ENCODE peak calls at places on chromosomes 6 and 20, in nine cellular contexts. A, C, Y, K, J, T, V, L and B are unnamed samples.

GRCh38 chr6:37640776-37641395 is 56.8 kb downstream of the MDGA1 start:
- DNase-seq in C (no peak), A (no peak), T (no peak), L (no peak), Y (no peak), V (no peak), J (no peak), K (no peak), B (no peak)

GRCh38 chr20:5002077-5002413 is 735 bp upstream of the SLC23A2 start:
- DNase-seq in C (no peak), K (no peak), J (no peak), A (no peak), L (no peak), T (no peak), V (no peak), Y (no peak), B (no peak)

GRCh38 chr6:34817337-34817910 is 25.5 kb downstream of the BLTP3A start:
- DNase-seq in T (no peak), L (no peak), C (no peak), Y (no peak), A (no peak), K (no peak), J (no peak), V (no peak), B (no peak)

GRCh38 chr20:35615667-35616464 is at the start of gene SPAG4:
- DNase-seq in Y (peak; percentile 98), C (peak; percentile 98), A (peak; percentile 99), J (peak; percentile 88), T (no peak), K (peak; percentile 100), L (peak; percentile 80), V (no peak), B (peak; percentile 99)

GRCh38 chr20:37360515-37361115 is 14.7 kb downstream of the SRC start:
- DNase-seq in K (no peak), L (no peak), V (no peak), T (no peak), Y (no peak), A (no peak), C (no peak), J (no peak), B (peak; percentile 32)

GRCh38 chr20:34165246-34165645 is 53.2 kb upstream of the EIF2S2 start:
- DNase-seq in C (no peak), J (no peak), K (no peak), V (no peak), Y (no peak), T (no peak), L (no peak), A (no peak), B (no peak)

GRCh38 chr20:58855506-58856314 is 3.2 kb downstream of the GNAS start:
- DNase-seq in T (no peak), A (no peak), Y (no peak), J (no peak), V (no peak), K (no peak), L (no peak), C (no peak), B (no peak)

GRCh38 chr6:77474973-77475372 is 11.7 kb upstream of the HTR1B start:
- DNase-seq in J (no peak), C (no peak), V (no peak), Y (no peak), A (no peak), K (no peak), T (no peak), L (no peak), B (no peak)

GRCh38 chr6:127463056-127463455 is 3.9 kb upstream of the KIAA0408 start:
- DNase-seq in A (no peak), Y (no peak), C (no peak), V (no peak), K (no peak), T (no peak), L (no peak), J (no peak), B (no peak)

GRCh38 chr20:36320261-36320897 is 14.2 kb downstream of the DLGAP4 start:
- DNase-seq in L (no peak), C (no peak), A (no peak), J (no peak), V (no peak), Y (no peak), T (no peak), K (no peak), B (no peak)

GRCh38 chr6:149474108-149474935 is 10.5 kb downstream of the ZC3H12D start:
- DNase-seq in A (no peak), V (no peak), C (no peak), K (peak; percentile 60), L (no peak), J (no peak), T (no peak), Y (no peak), B (no peak)

GRCh38 chr20:64121586-64121985 is 14.2 kb upstream of the NPBWR2 start:
- DNase-seq in V (no peak), T (no peak), K (no peak), J (no peak), A (no peak), Y (no peak), C (no peak), L (peak; percentile 14), B (peak; percentile 36)

GRCh38 chr6:43915213-43915869 is 145.3 kb downstream of the VEGFA start:
- DNase-seq in V (no peak), Y (no peak), J (no peak), K (no peak), L (no peak), T (no peak), A (no peak), C (no peak), B (no peak)

GRCh38 chr6:53896237-53896636 is 101.4 kb downstream of the LRRC1 start:
- DNase-seq in J (no peak), Y (no peak), T (no peak), A (no peak), C (no peak), V (peak; percentile 35), L (no peak), K (no peak), B (no peak)

DNA sequence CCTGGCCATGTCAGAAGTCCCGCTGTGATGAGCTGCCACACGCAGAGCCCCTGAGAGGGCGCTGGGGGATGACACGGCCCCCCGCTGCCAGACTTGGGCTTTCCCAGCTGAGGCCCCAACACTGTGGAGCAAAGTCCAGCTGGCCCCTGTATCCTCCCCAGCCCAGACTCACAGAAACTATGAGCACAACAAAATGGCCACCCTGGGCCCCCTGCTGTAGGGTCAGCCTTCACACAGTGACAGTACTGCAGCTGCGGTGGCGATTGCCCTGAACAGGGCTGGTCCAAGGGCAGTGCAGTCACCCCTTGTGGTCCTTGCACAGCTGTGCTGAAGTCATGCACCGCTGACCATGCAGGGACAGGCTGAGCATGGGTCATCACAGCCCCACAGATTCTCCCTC is 78.2 kb upstream of the CST7 start:
- DNase-seq in C (no peak), A (no peak), J (no peak), V (no peak), Y (no peak), K (no peak), L (no peak), T (no peak), B (peak; percentile 41)
- TF ChIP-seq EP300 in C (no peak), A (no peak), J (no peak), V (no peak), Y (no peak), K (no peak), L (no peak), T (no peak), B (no peak)

DNA sequence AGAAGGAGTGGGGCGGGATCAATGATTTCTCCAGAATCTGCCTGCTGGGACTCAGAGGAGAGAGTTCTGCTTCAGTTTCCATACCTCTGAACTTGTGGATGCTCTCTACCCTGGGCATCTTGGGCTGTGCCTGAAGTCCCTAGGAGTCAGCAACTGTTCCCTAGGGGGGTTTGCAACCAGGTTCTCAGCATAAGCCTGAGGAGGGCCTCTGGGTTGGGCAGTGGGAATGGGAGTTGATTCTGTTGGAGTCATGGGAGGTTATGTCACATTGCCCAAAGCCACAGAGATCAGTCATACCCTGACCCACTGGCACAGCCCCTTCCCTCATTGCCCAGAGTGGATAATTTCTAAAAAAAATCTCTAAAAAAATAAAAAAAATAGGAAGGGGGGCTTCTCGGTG is 47.4 kb downstream of the MOCS1 start:
- DNase-seq in A (no peak), J (no peak), C (no peak), V (no peak), L (no peak), Y (no peak), T (no peak), K (no peak), B (no peak)
- H3K4me1 ChIP-seq in A (peaks cover 24% of the 10 kb centered on the region), J (peaks cover 20% of the 10 kb centered on the region), C (no peaks in the 10 kb centered on the region), V (peaks cover 25% of the 10 kb centered on the region), L (peaks cover 14% of the 10 kb centered on the region), Y (no peaks in the 10 kb centered on the region), T (no peaks in the 10 kb centered on the region), K (peaks cover 18% of the 10 kb centered on the region), B (peaks cover 28% of the 10 kb centered on the region)

DNA sequence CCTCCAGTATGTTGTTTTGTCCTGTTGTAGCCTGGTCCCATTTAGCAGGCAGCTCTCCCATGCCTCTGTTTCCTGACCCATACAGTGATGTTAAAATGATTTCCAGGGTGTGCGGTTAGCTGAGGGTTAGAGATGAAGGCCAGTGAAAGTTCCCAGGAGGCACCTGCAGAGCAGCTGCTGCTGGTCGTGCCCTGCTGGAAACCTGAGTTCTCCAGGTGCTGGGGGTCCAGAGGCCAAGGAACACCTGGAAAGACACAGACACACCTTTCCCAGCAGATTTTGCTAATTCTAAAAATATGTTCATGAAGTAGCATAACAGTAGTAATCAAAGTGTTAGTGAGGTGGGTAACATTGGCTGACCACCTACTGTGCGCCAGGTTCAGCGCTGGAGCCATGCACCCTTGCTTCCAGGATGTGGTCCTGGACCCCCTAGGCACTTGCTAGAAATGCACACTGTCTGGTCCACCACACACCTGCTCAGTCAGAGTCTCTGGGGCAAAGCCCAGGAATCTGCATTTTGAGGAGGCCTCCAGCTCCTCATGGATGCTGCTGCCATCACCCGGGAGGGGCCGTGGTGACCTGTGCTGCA is 118.7 kb downstream of the SYNDIG1 start:
- DNase-seq in K (no peak), J (no peak), C (no peak), L (no peak), A (no peak), T (no peak), V (no peak), Y (no peak), B (no peak)
- TF ChIP-seq EP300 in K (no peak), J (no peak), C (no peak), L (no peak), A (no peak), T (no peak), V (no peak), Y (no peak), B (no peak)

GRCh38 chr6:156950084-156950483 is 172.9 kb downstream of the ARID1B start:
- DNase-seq in C (no peak), J (no peak), L (no peak), Y (no peak), K (no peak), A (no peak), T (no peak), V (no peak), B (no peak)

GRCh38 chr6:156946370-156946936 is 169.3 kb downstream of the ARID1B start:
- DNase-seq in T (no peak), L (no peak), J (no peak), C (no peak), K (no peak), A (no peak), Y (no peak), V (no peak), B (no peak)

GRCh38 chr6:156948240-156948639 is 171.1 kb downstream of the ARID1B start:
- DNase-seq in V (no peak), L (no peak), T (no peak), J (no peak), K (no peak), Y (no peak), A (no peak), C (no peak), B (no peak)

GRCh38 chr6:156949376-156949775 is 172.2 kb downstream of the ARID1B start:
- DNase-seq in A (no peak), Y (peak; percentile 22), K (no peak), V (no peak), C (no peak), T (no peak), J (no peak), L (peak; percentile 52), B (no peak)

GRCh38 chr6:156948807-156949206 is 171.6 kb downstream of the ARID1B start:
- DNase-seq in K (no peak), J (no peak), T (no peak), L (no peak), C (no peak), Y (no peak), V (no peak), A (no peak), B (no peak)
- H3K4me1 ChIP-seq in K (peaks cover 52% of the 10 kb centered on the region), J (peaks cover 11% of the 10 kb centered on the region), T (peaks cover 4% of the 10 kb centered on the region), L (peaks cover 27% of the 10 kb centered on the region), C (peaks cover 19% of the 10 kb centered on the region), Y (peaks cover 55% of the 10 kb centered on the region), V (peaks cover 20% of the 10 kb centered on the region), A (peaks cover 11% of the 10 kb centered on the region), B (peaks cover 54% of the 10 kb centered on the region)